ENCODE peak calls at places on chromosomes 2 and 18, in eight cellular contexts. W is hepatocyte, S is GM23338, V is SK-N-SH, H is MM.1S, P is neural progenitor cell, K is HCT116, U is PC-3. T is an unnamed sample.

GRCh38 chr18:38612904-38613303 is 1047.3 kb upstream of the CELF4 start:
- DNase-seq in W (no peak), P (no peak), K (no peak), U (no peak), V (no peak), H (no peak), S (no peak), T (no peak)

GRCh38 chr2:37181726-37182684 is 6.5 kb downstream of the SULT6B1 start:
- DNase-seq in V (no peak), H (no peak), S (no peak), K (no peak), U (no peak), W (no peak), P (no peak), T (peak)

GRCh38 chr2:217853961-217854360 is 148.8 kb downstream of the TNS1 start:
- DNase-seq in U (no peak), S (no peak), W (no peak), P (no peak), V (no peak), K (no peak), H (no peak), T (no peak)

GRCh38 chr2:46914578-46915230 is 902 bp downstream of the MCFD2 start:
- DNase-seq in V (peak), W (no peak), U (no peak), H (no peak), P (no peak), K (no peak), S (no peak), T (no peak)

GRCh38 chr2:6970976-6971480 is 53.8 kb downstream of the RNF144A start:
- DNase-seq in S (no peak), W (no peak), U (no peak), H (no peak), K (no peak), P (no peak), V (no peak), T (no peak)

GRCh38 chr2:226985227-226985946 is 149.5 kb downstream of the RHBDD1 start:
- DNase-seq in H (peak), P (peak), K (peak), W (peak), V (peak), S (peak), U (peak), T (peak)

GRCh38 chr2:106158871-106159270 is 35.2 kb downstream of the UXS1 start:
- DNase-seq in H (no peak), U (no peak), S (no peak), P (no peak), K (no peak), W (no peak), V (no peak), T (no peak)

GRCh38 chr2:55865095-55865835 is 58.3 kb downstream of the EFEMP1 start:
- DNase-seq in P (no peak), K (no peak), W (no peak), S (no peak), U (peak), V (no peak), H (no peak), T (peak)

GRCh38 chr2:171515672-171516298 is 6.5 kb upstream of the CYBRD1 start:
- DNase-seq in S (no peak), H (no peak), U (peak), V (no peak), W (no peak), P (peak), K (no peak), T (peak)

GRCh38 chr2:48471048-48471474 is 58.9 kb upstream of the STON1 start:
- DNase-seq in K (peak), P (peak), S (peak), W (peak), V (peak), H (peak), U (peak), T (peak)

GRCh38 chr2:52264488-52264887 is 1232.6 kb upstream of the NRXN1 start:
- DNase-seq in H (no peak), U (no peak), P (peak), K (no peak), V (no peak), W (no peak), S (peak), T (no peak)

GRCh38 chr2:233247744-233248143 is 3.7 kb upstream of the ATG16L1 start:
- DNase-seq in V (no peak), W (peak), U (peak), S (no peak), P (no peak), K (peak), H (no peak), T (peak)

GRCh38 chr2:207558106-207558505 is 28.3 kb downstream of the CREB1 start:
- DNase-seq in W (no peak), S (no peak), U (no peak), K (no peak), H (no peak), V (no peak), P (no peak), T (peak)

GRCh38 chr2:133342283-133342895 is 225.9 kb downstream of the NCKAP5 start:
- DNase-seq in V (no peak), K (no peak), W (no peak), P (peak), U (no peak), S (peak), H (no peak), T (no peak)

GRCh38 chr2:236682651-236683422 is 113.2 kb downstream of the ACKR3 start:
- DNase-seq in W (no peak), P (no peak), U (peak), S (no peak), K (no peak), V (no peak), H (no peak), T (peak)

GRCh38 chr2:9424447-9425164 is 1.2 kb downstream of the CPSF3 start:
- DNase-seq in W (no peak), P (no peak), H (no peak), U (no peak), S (no peak), V (no peak), K (no peak), T (no peak)

GRCh38 chr18:59744271-59744721 is 47.1 kb upstream of the CCBE1 start:
- DNase-seq in H (no peak), U (peak), S (no peak), K (no peak), P (no peak), V (no peak), W (no peak), T (peak)
- TF ChIP-seq EZH2phosphoT487 in H (no peak), U (no peak), S (no peak), K (no peak), P (no peak), V (no peak), W (no peak), T (peak)

GRCh38 chr18:70046796-70047195 is 99.1 kb upstream of the CD226 start:
- DNase-seq in K (no peak), V (no peak), U (no peak), S (no peak), H (no peak), P (no peak), W (no peak), T (peak)

GRCh38 chr18:70044626-70045025 is 97.0 kb upstream of the CD226 start:
- DNase-seq in W (peak), P (no peak), S (no peak), U (peak), K (peak), H (no peak), V (peak), T (peak)

GRCh38 chr18:70046207-70046606 is 98.5 kb upstream of the CD226 start:
- DNase-seq in U (no peak), W (no peak), S (no peak), P (no peak), V (no peak), H (no peak), K (no peak), T (peak)

GRCh38 chr18:70047931-70048603 is 100.4 kb upstream of the CD226 start:
- DNase-seq in K (no peak), P (no peak), V (no peak), U (peak), S (no peak), H (no peak), W (no peak), T (peak)
- H3K4me3 ChIP-seq in K (no peak), P (no peak), V (no peak), U (no peak), S (no peak), H (no peak), W (no peak), T (peak)

GRCh38 chr2:101151859-101152194 is 645 bp upstream of the TBC1D8 start:
- DNase-seq in V (no peak), U (peak), P (peak), S (no peak), H (no peak), W (no peak), K (no peak), T (no peak)
- TF ChIP-seq EZH2phosphoT487 in V (no peak), U (no peak), P (peak), S (no peak), H (no peak), W (no peak), K (no peak), T (no peak)

GRCh38 chr18:34978533-34978893 is 62.7 kb upstream of the MAPRE2 start:
- DNase-seq in W (no peak), H (no peak), P (no peak), K (no peak), V (no peak), S (no peak), U (no peak), T (no peak)

GRCh38 chr18:34976534-34976898 is 64.7 kb upstream of the MAPRE2 start:
- DNase-seq in K (no peak), P (no peak), H (no peak), U (no peak), W (no peak), S (no peak), V (no peak), T (no peak)

GRCh38 chr18:34976899-34977786 is 64.1 kb upstream of the MAPRE2 start:
- DNase-seq in U (no peak), V (peak), P (peak), K (no peak), W (peak), S (peak), H (peak), T (peak)

GRCh38 chr18:34977787-34978532 is 63.3 kb upstream of the MAPRE2 start:
- DNase-seq in H (peak), P (peak), W (peak), U (no peak), V (peak), S (peak), K (no peak), T (peak)

DNA sequence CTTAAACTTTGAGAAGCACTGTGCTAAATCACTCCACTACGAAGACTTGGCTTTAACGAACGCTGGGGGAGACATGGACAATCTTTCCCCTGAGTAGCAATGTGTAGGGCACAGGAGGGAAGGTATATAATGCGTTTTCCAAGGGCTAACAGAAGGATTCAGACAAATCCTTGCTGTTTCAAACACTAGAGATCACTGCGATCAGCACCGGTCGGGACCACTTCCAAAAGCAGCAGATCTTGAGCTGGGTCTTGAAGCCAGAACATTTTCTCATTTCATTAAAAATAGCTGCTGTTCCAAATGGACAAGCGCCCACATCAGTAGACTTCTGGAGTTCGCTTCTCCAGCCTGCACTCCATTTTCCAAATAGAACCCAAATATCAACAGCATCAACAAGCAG is 65.1 kb upstream of the MAPRE2 start:
- DNase-seq in U (no peak), S (no peak), W (no peak), V (no peak), K (no peak), P (peak), H (no peak), T (no peak)
- H3K4me3 ChIP-seq in U (no peak), S (peak), W (no peak), V (peak), K (peak), P (peak), H (peak), T (no peak)

DNA sequence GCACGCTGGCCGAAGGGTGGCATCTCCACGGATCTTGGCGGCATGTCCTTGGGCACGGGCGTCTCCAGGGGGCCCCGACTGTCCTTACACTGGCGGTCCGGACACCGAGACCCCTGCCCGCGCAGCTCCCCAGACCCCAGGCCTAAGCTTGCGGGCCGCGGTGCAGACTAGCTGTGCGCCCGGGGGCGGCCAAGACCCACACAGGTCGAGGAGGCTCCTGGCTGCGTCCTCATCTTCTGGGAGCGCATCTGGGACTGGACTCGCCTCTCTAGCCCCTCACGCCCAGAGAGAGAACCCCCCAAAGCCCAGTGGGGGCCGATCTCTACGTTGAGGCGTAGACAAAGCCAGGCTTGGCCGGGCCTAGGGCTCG is 468 bp upstream of the TWIST2 start:
- DNase-seq in K (no peak), S (peak), H (no peak), P (no peak), W (no peak), V (no peak), U (no peak), T (no peak)
- TF ChIP-seq EZH2phosphoT487 in K (no peak), S (no peak), H (no peak), P (no peak), W (no peak), V (no peak), U (no peak), T (no peak)

GRCh38 chr2:79910643-79911042 is 393.9 kb downstream of the LRRTM1 start:
- DNase-seq in U (no peak), H (no peak), W (no peak), S (peak), V (peak), P (no peak), K (no peak), T (no peak)
- H3K4me3 ChIP-seq in U (no peak), H (no peak), W (no peak), S (no peak), V (no peak), P (no peak), K (no peak), T (no peak)

GRCh38 chr2:100606332-100606731 is 43.5 kb downstream of the PDCL3 start:
- DNase-seq in P (no peak), W (no peak), H (no peak), K (no peak), S (no peak), V (no peak), U (peak), T (no peak)

GRCh38 chr2:100603945-100604633 is 41.3 kb downstream of the PDCL3 start:
- DNase-seq in H (no peak), S (peak), V (no peak), W (no peak), U (no peak), P (peak), K (no peak), T (peak)

GRCh38 chr2:100610381-100610831 is 47.6 kb downstream of the PDCL3 start:
- DNase-seq in P (peak), H (peak), K (peak), W (peak), S (peak), U (peak), V (peak), T (peak)

GRCh38 chr2:100603414-100603813 is 40.6 kb downstream of the PDCL3 start:
- DNase-seq in H (no peak), P (no peak), S (no peak), W (no peak), K (no peak), U (no peak), V (no peak), T (no peak)

DNA sequence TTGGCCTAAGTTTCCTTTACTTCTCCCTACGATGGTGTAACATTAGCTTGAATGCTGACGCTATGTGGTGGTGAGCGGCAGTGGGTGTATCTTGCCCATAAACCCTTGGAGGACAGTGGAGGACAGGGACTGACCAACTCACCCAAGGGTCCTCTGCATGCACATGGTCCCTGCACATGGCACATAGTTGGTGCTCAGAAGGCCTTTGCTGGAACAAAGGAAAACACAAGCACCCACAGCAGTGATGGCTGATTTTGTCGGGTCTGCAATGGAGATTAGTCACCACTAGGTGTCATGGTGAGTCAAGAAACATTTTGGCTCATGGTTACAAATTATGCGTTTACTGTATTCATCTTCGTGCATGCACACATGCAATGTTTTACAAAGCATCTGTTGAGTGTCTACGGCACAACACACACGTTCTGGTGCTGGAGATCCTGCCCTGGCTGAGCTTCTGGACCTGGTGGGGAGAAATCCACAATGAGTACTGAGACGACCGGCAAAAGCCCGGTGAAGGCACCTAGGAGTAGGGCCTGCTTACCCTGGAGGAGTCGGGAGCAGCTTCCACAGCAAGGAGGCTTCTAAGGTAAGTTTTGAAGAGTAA is 44.0 kb downstream of the PDCL3 start:
- DNase-seq in S (peak), H (peak), U (peak), V (peak), K (peak), W (peak), P (peak), T (peak)
- TF ChIP-seq EZH2phosphoT487 in S (no peak), H (no peak), U (no peak), V (no peak), K (no peak), W (no peak), P (no peak), T (no peak)

GRCh38 chr18:59696311-59697235 is 650 bp downstream of the CCBE1 start:
- DNase-seq in S (peak), W (peak), P (peak), K (no peak), V (no peak), U (peak), H (no peak), T (peak)
- H3K4me3 ChIP-seq in S (peak), W (peak), P (peak), K (peak), V (peak), U (peak), H (peak), T (peak)

GRCh38 chr2:149720615-149721014 is 133.0 kb upstream of the MMADHC start:
- DNase-seq in W (no peak), U (no peak), S (no peak), P (no peak), K (no peak), V (peak), H (no peak), T (no peak)

GRCh38 chr2:149719695-149720094 is 132.1 kb upstream of the MMADHC start:
- DNase-seq in W (no peak), P (no peak), V (no peak), H (no peak), S (no peak), U (no peak), K (no peak), T (peak)

GRCh38 chr2:149727927-149728326 is 140.4 kb upstream of the MMADHC start:
- DNase-seq in S (no peak), W (no peak), H (no peak), V (no peak), U (no peak), P (no peak), K (no peak), T (no peak)

GRCh38 chr2:149729575-149729974 is 142.0 kb upstream of the MMADHC start:
- DNase-seq in W (no peak), U (no peak), K (no peak), V (no peak), S (no peak), P (no peak), H (no peak), T (no peak)

DNA sequence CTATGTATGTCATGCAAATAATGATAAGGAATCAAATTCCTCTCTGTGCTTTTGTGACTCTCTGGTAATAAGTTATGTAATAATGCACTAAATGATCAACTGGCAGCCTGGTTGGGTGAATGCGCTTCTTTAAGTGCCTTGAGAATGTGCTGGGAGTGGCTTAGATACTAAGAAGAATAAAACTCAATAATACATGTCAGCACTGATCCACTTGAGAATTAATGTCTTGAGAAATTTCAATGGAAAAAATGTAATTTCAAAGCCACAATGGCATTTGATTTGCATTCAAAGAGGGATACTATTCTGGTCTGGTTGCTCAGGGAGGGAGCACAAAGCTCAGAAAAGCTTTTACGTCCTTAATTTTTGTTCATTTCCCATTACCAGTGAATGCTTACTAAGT is 137.7 kb upstream of the MMADHC start:
- DNase-seq in U (no peak), P (no peak), K (no peak), H (no peak), V (no peak), W (no peak), S (no peak), T (no peak)
- TF ChIP-seq EZH2phosphoT487 in U (no peak), P (no peak), K (no peak), H (no peak), V (no peak), W (no peak), S (no peak), T (no peak)

T was measured in GM23248.